ENCODE peak calls at places on chromosome X, in four cellular contexts. Q, S, N and A are unnamed samples. For H3K4me1, the result is how much of the 10 kb centered on the place peaks cover.

GRCh38 chrX:150779367-150779766 is 86.2 kb downstream of the MTMR1 start:
- DNase-seq in Q (no peak), S (no peak), N (no peak), A (no peak)

GRCh38 chrX:44036336-44036735 is 63.1 kb upstream of the NDP start:
- DNase-seq in Q (peak), S (no peak), N (peak), A (no peak)

GRCh38 chrX:74449937-74450330 is 28.6 kb downstream of the SLC16A2 start:
- DNase-seq in Q (peak), S (no peak), N (peak), A (no peak)

GRCh38 chrX:52923781-52924241 is 26.7 kb downstream of the FAM156B start:
- DNase-seq in Q (peak), S (no peak), N (peak), A (no peak)

GRCh38 chrX:139120760-139121159 is 409.2 kb upstream of the FGF13 start:
- DNase-seq in Q (peak), S (no peak), N (peak), A (no peak)

GRCh38 chrX:139862208-139862607 is 70.6 kb downstream of the ATP11C start:
- DNase-seq in Q (no peak), S (no peak), N (no peak), A (no peak)

GRCh38 chrX:136731207-136731782 is 49.4 kb downstream of the ARHGEF6 start:
- DNase-seq in Q (no peak), S (no peak), N (no peak), A (no peak)

GRCh38 chrX:31255310-31256033 is 183.6 kb upstream of the FTHL17 start:
- DNase-seq in Q (no peak), S (no peak), N (no peak), A (no peak)

GRCh38 chrX:6851140-6851539 is 296.4 kb upstream of the STS start:
- DNase-seq in Q (no peak), S (no peak), N (no peak), A (no peak)

GRCh38 chrX:926991-927390 is 285.5 kb downstream of the CRLF2 start:
- DNase-seq in Q (no peak), S (no peak), N (no peak), A (no peak)

GRCh38 chrX:44937606-44938005 is 64.6 kb downstream of the KDM6A start:
- DNase-seq in Q (no peak), S (no peak), N (no peak), A (no peak)

GRCh38 chrX:109696146-109696740 is 36.8 kb downstream of the ACSL4 start:
- DNase-seq in Q (no peak), S (no peak), N (no peak), A (no peak)

GRCh38 chrX:109687903-109688302 is 45.2 kb downstream of the ACSL4 start:
- DNase-seq in Q (no peak), S (no peak), N (no peak), A (no peak)

GRCh38 chrX:109695637-109696036 is 37.4 kb downstream of the ACSL4 start:
- DNase-seq in Q (no peak), S (no peak), N (no peak), A (no peak)

GRCh38 chrX:109691752-109692151 is 41.3 kb downstream of the ACSL4 start:
- DNase-seq in Q (no peak), S (no peak), N (no peak), A (no peak)
- H3K4me1 ChIP-seq in Q (under half), S (under half), N (under half), A (under half)

GRCh38 chrX:17563515-17563914 is 173.8 kb upstream of the SCML1 start:
- DNase-seq in Q (peak), S (no peak), N (no peak), A (no peak)

GRCh38 chrX:17564689-17565409 is 172.4 kb upstream of the SCML1 start:
- DNase-seq in Q (peak), S (no peak), N (peak), A (no peak)

GRCh38 chrX:17559728-17560379 is 177.4 kb upstream of the SCML1 start:
- DNase-seq in Q (peak), S (no peak), N (peak), A (no peak)

GRCh38 chrX:17560385-17560784 is 176.9 kb upstream of the SCML1 start:
- DNase-seq in Q (no peak), S (no peak), N (no peak), A (no peak)

GRCh38 chrX:17563076-17563475 is 174.2 kb upstream of the SCML1 start:
- DNase-seq in Q (no peak), S (no peak), N (no peak), A (no peak)
- H3K4me1 ChIP-seq in Q (under half), S (under half), N (under half), A (under half)

DNA sequence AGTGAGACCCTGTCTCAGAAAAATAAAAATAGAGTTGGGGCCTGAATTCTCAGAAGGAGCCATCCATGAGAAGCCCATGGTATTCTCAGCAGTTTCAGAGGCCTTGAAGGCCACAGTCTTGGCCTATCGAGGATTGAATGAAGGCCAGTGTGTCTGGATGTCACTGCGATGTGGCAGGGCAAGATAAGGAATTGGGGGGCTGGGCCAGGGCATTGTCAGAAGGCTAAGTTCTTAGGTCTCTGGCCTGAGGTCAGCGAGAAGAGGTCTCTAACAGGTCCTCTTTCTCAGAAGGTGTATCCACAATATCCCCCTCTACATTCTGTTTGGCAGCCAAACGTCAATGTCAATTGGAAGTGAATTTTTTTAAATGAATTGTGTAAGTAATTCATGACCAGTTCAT is 5.7 kb downstream of the ZNF275 start:
- DNase-seq in Q (no peak), S (no peak), N (no peak), A (no peak)
- H3K4me1 ChIP-seq in Q (under half), S (half or more), N (under half), A (under half)

GRCh38 chrX:66071116-66071515 is 31.2 kb upstream of the VSIG4 start:
- DNase-seq in Q (no peak), S (no peak), N (no peak), A (no peak)
- H3K4me1 ChIP-seq in Q (under half), S (under half), N (under half), A (under half)